ENCODE peak calls at places on chromosomes 13 and 19, in seven cellular contexts. G is GF-D8; E is LoVo; T is Karpas-422; W is stimulated activated CD4-positive, alpha-beta T cell treated with anti-CD3 and anti-CD28 coated beads, Interleukin-1b, Interleukin-23, amount 100 ng/mL, for 1 hour; C is progenitor cell of endocrine pancreas; U is AG09309. L is an unnamed sample.

GRCh38 chr19:4108767-4109625 is 14.9 kb downstream of the MAP2K2 start:
- DNase-seq in G (peak; percentile 96), E (no peak), T (no peak), W (no peak), C (no peak), U (no peak), L (no peak)

GRCh38 chr13:77026255-77026782 is 640 bp downstream of the FBXL3 start:
- DNase-seq in G (peak; percentile 65), E (peak; percentile 88), T (peak; percentile 83), W (peak; percentile 32), C (peak; percentile 57), U (no peak), L (peak; percentile 90)

GRCh38 chr19:10508707-10509106 is 5.6 kb upstream of the KEAP1 start:
- DNase-seq in G (no peak), E (no peak), T (no peak), W (no peak), C (no peak), U (no peak), L (no peak)

GRCh38 chr19:18119243-18120105 is 21.9 kb downstream of the MAST3 start:
- DNase-seq in G (no peak), E (no peak), T (peak; percentile 69), W (no peak), C (no peak), U (no peak), L (no peak)

GRCh38 chr13:105991622-105992254 is 543.7 kb downstream of the EFNB2 start:
- DNase-seq in G (no peak), E (no peak), T (no peak), W (no peak), C (no peak), U (peak; percentile 33), L (no peak)

GRCh38 chr19:16330368-16330801 is 5.8 kb downstream of the KLF2 start:
- DNase-seq in G (no peak), E (peak; percentile 90), T (peak; percentile 62), W (peak; percentile 87), C (no peak), U (no peak), L (peak; percentile 62)

GRCh38 chr13:34310539-34310938 is 492.6 kb downstream of the RFC3 start:
- DNase-seq in G (no peak), E (no peak), T (no peak), W (no peak), C (no peak), U (no peak), L (no peak)

GRCh38 chr19:56015756-56016155 is 29.2 kb downstream of the NLRP5 start:
- DNase-seq in G (no peak), E (peak; percentile 3), T (peak; percentile 73), W (no peak), C (no peak), U (no peak), L (no peak)

GRCh38 chr19:48624791-48625723 is 5.8 kb downstream of the SPHK2 start:
- DNase-seq in G (no peak), E (no peak), T (no peak), W (no peak), C (no peak), U (no peak), L (peak; percentile 69)

GRCh38 chr13:48333976-48334375 is 30.4 kb downstream of the RB1 start:
- DNase-seq in G (no peak), E (no peak), T (no peak), W (no peak), C (no peak), U (peak; percentile 5), L (no peak)

GRCh38 chr13:28658539-28658795 is 463 bp upstream of the POMP start:
- DNase-seq in G (no peak), E (no peak), T (peak; percentile 63), W (no peak), C (no peak), U (no peak), L (no peak)

GRCh38 chr19:41543582-41543981 is 32.4 kb upstream of the CEACAM21 start:
- DNase-seq in G (no peak), E (no peak), T (no peak), W (no peak), C (no peak), U (no peak), L (no peak)

GRCh38 chr19:31263317-31263716 is 85.9 kb downstream of the TSHZ3 start:
- DNase-seq in G (no peak), E (no peak), T (no peak), W (no peak), C (no peak), U (no peak), L (peak; percentile 40)

GRCh38 chr13:98482476-98483444 is 94.1 kb downstream of the STK24 start:
- DNase-seq in G (no peak), E (no peak), T (no peak), W (no peak), C (no peak), U (no peak), L (peak; percentile 94)

GRCh38 chr13:23754506-23754905 is 134.7 kb downstream of the MIPEP start:
- DNase-seq in G (no peak), E (no peak), T (no peak), W (no peak), C (no peak), U (no peak), L (no peak)

GRCh38 chr19:5141278-5141925 is 172.5 kb downstream of the KDM4B start:
- DNase-seq in G (no peak), E (no peak), T (no peak), W (no peak), C (no peak), U (no peak), L (no peak)

GRCh38 chr19:47699360-47699917 is 13.8 kb upstream of the EHD2 start:
- DNase-seq in G (no peak), E (no peak), T (peak; percentile 85), W (no peak), C (peak; percentile 59), U (no peak), L (no peak)

GRCh38 chr19:38265213-38265861 is 964 bp downstream of the SPINT2 start:
- DNase-seq in G (peak; percentile 71), E (peak; percentile 33), T (no peak), W (no peak), C (no peak), U (no peak), L (no peak)

GRCh38 chr13:97367427-97367826 is 66.5 kb upstream of the RAP2A start:
- DNase-seq in G (no peak), E (no peak), T (no peak), W (no peak), C (no peak), U (peak; percentile 66), L (no peak)

GRCh38 chr13:112716841-112717520 is 27.1 kb downstream of the ATP11A start:
- DNase-seq in G (no peak), E (no peak), T (no peak), W (no peak), C (no peak), U (no peak), L (no peak)